ENCODE peak calls at places on chromosomes 7 and 10, in four cellular contexts. One of them, this sample, is unnamed. For H3K27me3, the result is how much of the 10 kb centered on the place peaks cover.

GRCh38 chr10:45376364-45376801 is 2.4 kb downstream of the ALOX5 start:
- DNase-seq in stomach: no peak
- DNase-seq in esophagus squamous epithelium: no peak
- DNase-seq in uterus: no peak
- DNase-seq in this sample: no peak

GRCh38 chr10:125692246-125692931 is 9.4 kb upstream of the TEX36 start:
- DNase-seq in stomach: no peak
- DNase-seq in esophagus squamous epithelium: no peak
- DNase-seq in uterus: no peak
- DNase-seq in this sample: no peak

GRCh38 chr10:59580257-59580863 is 129.3 kb downstream of the SLC16A9 start:
- DNase-seq in stomach: no peak
- DNase-seq in esophagus squamous epithelium: no peak
- DNase-seq in uterus: no peak
- DNase-seq in this sample: no peak

GRCh38 chr7:16078076-16078952 is 343.0 kb downstream of the CRPPA start:
- DNase-seq in stomach: no peak
- DNase-seq in esophagus squamous epithelium: no peak
- DNase-seq in uterus: no peak
- DNase-seq in this sample: peak

GRCh38 chr7:80151274-80151665 is 16.6 kb downstream of the GNAI1 start:
- DNase-seq in stomach: no peak
- DNase-seq in esophagus squamous epithelium: no peak
- DNase-seq in uterus: no peak
- DNase-seq in this sample: no peak

GRCh38 chr10:15897282-15897681 is 37.0 kb upstream of the MINDY3 start:
- DNase-seq in stomach: no peak
- DNase-seq in esophagus squamous epithelium: no peak
- DNase-seq in uterus: no peak
- DNase-seq in this sample: no peak

GRCh38 chr10:83917519-83918506 is 221.5 kb upstream of the GHITM start:
- DNase-seq in stomach: no peak
- DNase-seq in esophagus squamous epithelium: no peak
- DNase-seq in uterus: no peak
- DNase-seq in this sample: no peak

GRCh38 chr10:122044713-122045112 is 55.8 kb downstream of the TACC2 start:
- DNase-seq in stomach: no peak
- DNase-seq in esophagus squamous epithelium: no peak
- DNase-seq in uterus: peak
- DNase-seq in this sample: peak

GRCh38 chr10:89342219-89342966 is 14.6 kb downstream of the IFIT3 start:
- DNase-seq in stomach: no peak
- DNase-seq in esophagus squamous epithelium: no peak
- DNase-seq in uterus: peak
- DNase-seq in this sample: no peak

GRCh38 chr7:1940402-1940786 is 270.3 kb downstream of the ELFN1 start:
- DNase-seq in stomach: peak
- DNase-seq in esophagus squamous epithelium: peak
- DNase-seq in uterus: no peak
- DNase-seq in this sample: no peak

GRCh38 chr10:110780704-110781103 is 91.0 kb upstream of the PDCD4 start:
- DNase-seq in stomach: no peak
- DNase-seq in esophagus squamous epithelium: no peak
- DNase-seq in uterus: no peak
- DNase-seq in this sample: no peak

GRCh38 chr10:11180228-11180627 is 162.6 kb downstream of the CELF2 start:
- DNase-seq in stomach: peak
- DNase-seq in esophagus squamous epithelium: no peak
- DNase-seq in uterus: no peak
- DNase-seq in this sample: no peak

GRCh38 chr7:29652611-29653010 is 89.0 kb downstream of the PRR15 start:
- DNase-seq in stomach: no peak
- DNase-seq in esophagus squamous epithelium: no peak
- DNase-seq in uterus: no peak
- DNase-seq in this sample: no peak

GRCh38 chr10:68665841-68666240 is 55.2 kb upstream of the CCAR1 start:
- DNase-seq in stomach: no peak
- DNase-seq in esophagus squamous epithelium: no peak
- DNase-seq in uterus: no peak
- DNase-seq in this sample: no peak

GRCh38 chr10:91587710-91588638 is 44.9 kb downstream of the PPP1R3C start:
- DNase-seq in stomach: no peak
- DNase-seq in esophagus squamous epithelium: no peak
- DNase-seq in uterus: peak
- DNase-seq in this sample: no peak

GRCh38 chr7:139648941-139649425 is 125.5 kb downstream of the CLEC2L start:
- DNase-seq in stomach: peak
- DNase-seq in esophagus squamous epithelium: no peak
- DNase-seq in uterus: peak
- DNase-seq in this sample: no peak

GRCh38 chr7:40959955-40960354 is 742.9 kb downstream of the INHBA start:
- DNase-seq in stomach: no peak
- DNase-seq in esophagus squamous epithelium: no peak
- DNase-seq in uterus: no peak
- DNase-seq in this sample: no peak

GRCh38 chr10:75043256-75044121 is 68.0 kb upstream of the SAMD8 start:
- DNase-seq in stomach: no peak
- DNase-seq in esophagus squamous epithelium: no peak
- DNase-seq in uterus: no peak
- DNase-seq in this sample: no peak

GRCh38 chr10:48575901-48576300 is 29.0 kb downstream of the ARHGAP22 start:
- DNase-seq in stomach: no peak
- DNase-seq in esophagus squamous epithelium: no peak
- DNase-seq in uterus: no peak
- DNase-seq in this sample: no peak

GRCh38 chr10:48573045-48573444 is 31.8 kb downstream of the ARHGAP22 start:
- DNase-seq in stomach: no peak
- DNase-seq in esophagus squamous epithelium: no peak
- DNase-seq in uterus: no peak
- DNase-seq in this sample: no peak

GRCh38 chr10:48574322-48574796 is 30.5 kb downstream of the ARHGAP22 start:
- DNase-seq in stomach: no peak
- DNase-seq in esophagus squamous epithelium: no peak
- DNase-seq in uterus: no peak
- DNase-seq in this sample: no peak

GRCh38 chr10:48577158-48577557 is 27.7 kb downstream of the ARHGAP22 start:
- DNase-seq in stomach: no peak
- DNase-seq in esophagus squamous epithelium: no peak
- DNase-seq in uterus: no peak
- DNase-seq in this sample: no peak

GRCh38 chr10:48574817-48575380 is 30.0 kb downstream of the ARHGAP22 start:
- DNase-seq in stomach: no peak
- DNase-seq in esophagus squamous epithelium: no peak
- DNase-seq in uterus: no peak
- DNase-seq in this sample: no peak
- TF ChIP-seq CTCF in stomach: no peak
- TF ChIP-seq CTCF in esophagus squamous epithelium: no peak
- TF ChIP-seq CTCF in uterus: no peak
- TF ChIP-seq CTCF in this sample: no peak

GRCh38 chr10:5477948-5478693 is 21.2 kb downstream of the CALML5 start:
- DNase-seq in stomach: no peak
- DNase-seq in esophagus squamous epithelium: no peak
- DNase-seq in uterus: no peak
- DNase-seq in this sample: no peak

GRCh38 chr10:5480162-5480931 is 19.0 kb downstream of the CALML5 start:
- DNase-seq in stomach: no peak
- DNase-seq in esophagus squamous epithelium: no peak
- DNase-seq in uterus: no peak
- DNase-seq in this sample: no peak

GRCh38 chr10:5476918-5477525 is 22.3 kb downstream of the CALML5 start:
- DNase-seq in stomach: no peak
- DNase-seq in esophagus squamous epithelium: no peak
- DNase-seq in uterus: no peak
- DNase-seq in this sample: no peak

GRCh38 chr10:5479481-5480161 is 19.7 kb downstream of the CALML5 start:
- DNase-seq in stomach: no peak
- DNase-seq in esophagus squamous epithelium: no peak
- DNase-seq in uterus: no peak
- DNase-seq in this sample: no peak

GRCh38 chr10:5478694-5479305 is 20.6 kb downstream of the CALML5 start:
- DNase-seq in stomach: no peak
- DNase-seq in esophagus squamous epithelium: no peak
- DNase-seq in uterus: no peak
- DNase-seq in this sample: no peak
- TF ChIP-seq POLR2A in stomach: no peak
- TF ChIP-seq POLR2A in esophagus squamous epithelium: no peak
- TF ChIP-seq POLR2A in uterus: no peak
- TF ChIP-seq POLR2A in this sample: no peak

GRCh38 chr10:128519581-128519980 is 393.4 kb upstream of the MKI67 start:
- DNase-seq in stomach: no peak
- DNase-seq in esophagus squamous epithelium: no peak
- DNase-seq in uterus: no peak
- DNase-seq in this sample: no peak

GRCh38 chr10:128520191-128520815 is 394.1 kb upstream of the MKI67 start:
- DNase-seq in stomach: no peak
- DNase-seq in esophagus squamous epithelium: no peak
- DNase-seq in uterus: no peak
- DNase-seq in this sample: no peak

GRCh38 chr10:128516180-128516579 is 390.0 kb upstream of the MKI67 start:
- DNase-seq in stomach: no peak
- DNase-seq in esophagus squamous epithelium: no peak
- DNase-seq in uterus: no peak
- DNase-seq in this sample: no peak

GRCh38 chr10:128522551-128523289 is 396.5 kb upstream of the MKI67 start:
- DNase-seq in stomach: no peak
- DNase-seq in esophagus squamous epithelium: no peak
- DNase-seq in uterus: no peak
- DNase-seq in this sample: no peak

GRCh38 chr10:128518000-128518399 is 391.8 kb upstream of the MKI67 start:
- DNase-seq in stomach: no peak
- DNase-seq in esophagus squamous epithelium: no peak
- DNase-seq in uterus: no peak
- DNase-seq in this sample: no peak
- H3K27me3 ChIP-seq in stomach: under half
- H3K27me3 ChIP-seq in esophagus squamous epithelium: under half
- H3K27me3 ChIP-seq in uterus: under half
- H3K27me3 ChIP-seq in this sample: under half

DNA sequence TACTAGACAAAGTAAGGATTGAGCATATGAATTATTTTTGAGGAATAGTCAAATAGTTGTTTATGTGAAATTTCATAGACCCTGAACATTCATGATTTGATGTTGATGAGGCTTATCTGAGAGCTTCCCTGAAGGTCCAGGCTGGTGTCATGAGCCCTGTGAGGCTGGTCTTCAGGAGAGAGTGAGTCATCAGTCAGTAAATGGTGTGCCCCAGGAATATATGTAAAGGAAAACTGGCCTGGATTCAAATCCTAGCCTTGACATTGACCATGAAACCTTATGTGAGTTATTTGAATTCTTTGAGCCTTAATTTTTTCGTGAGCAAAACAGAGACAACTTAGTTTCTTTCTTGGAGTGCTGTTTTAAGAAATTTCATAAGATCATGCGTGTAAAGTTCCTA is 6.2 kb downstream of the TMEM236 start:
- DNase-seq in stomach: no peak
- DNase-seq in esophagus squamous epithelium: no peak
- DNase-seq in uterus: no peak
- DNase-seq in this sample: no peak
- TF ChIP-seq CTCF in stomach: no peak
- TF ChIP-seq CTCF in esophagus squamous epithelium: no peak
- TF ChIP-seq CTCF in uterus: no peak
- TF ChIP-seq CTCF in this sample: no peak

GRCh38 chr10:4661572-4662255 is 164.3 kb upstream of the AKR1E2 start:
- DNase-seq in stomach: peak
- DNase-seq in esophagus squamous epithelium: no peak
- DNase-seq in uterus: peak
- DNase-seq in this sample: peak

GRCh38 chr10:4662576-4663161 is 163.3 kb upstream of the AKR1E2 start:
- DNase-seq in stomach: no peak
- DNase-seq in esophagus squamous epithelium: no peak
- DNase-seq in uterus: no peak
- DNase-seq in this sample: no peak

GRCh38 chr10:4658777-4659176 is 167.2 kb upstream of the AKR1E2 start:
- DNase-seq in stomach: no peak
- DNase-seq in esophagus squamous epithelium: no peak
- DNase-seq in uterus: no peak
- DNase-seq in this sample: no peak

GRCh38 chr10:4663162-4663992 is 162.6 kb upstream of the AKR1E2 start:
- DNase-seq in stomach: peak
- DNase-seq in esophagus squamous epithelium: no peak
- DNase-seq in uterus: peak
- DNase-seq in this sample: peak
- TF ChIP-seq POLR2A in stomach: no peak
- TF ChIP-seq POLR2A in esophagus squamous epithelium: no peak
- TF ChIP-seq POLR2A in uterus: peak
- TF ChIP-seq POLR2A in this sample: peak

DNA sequence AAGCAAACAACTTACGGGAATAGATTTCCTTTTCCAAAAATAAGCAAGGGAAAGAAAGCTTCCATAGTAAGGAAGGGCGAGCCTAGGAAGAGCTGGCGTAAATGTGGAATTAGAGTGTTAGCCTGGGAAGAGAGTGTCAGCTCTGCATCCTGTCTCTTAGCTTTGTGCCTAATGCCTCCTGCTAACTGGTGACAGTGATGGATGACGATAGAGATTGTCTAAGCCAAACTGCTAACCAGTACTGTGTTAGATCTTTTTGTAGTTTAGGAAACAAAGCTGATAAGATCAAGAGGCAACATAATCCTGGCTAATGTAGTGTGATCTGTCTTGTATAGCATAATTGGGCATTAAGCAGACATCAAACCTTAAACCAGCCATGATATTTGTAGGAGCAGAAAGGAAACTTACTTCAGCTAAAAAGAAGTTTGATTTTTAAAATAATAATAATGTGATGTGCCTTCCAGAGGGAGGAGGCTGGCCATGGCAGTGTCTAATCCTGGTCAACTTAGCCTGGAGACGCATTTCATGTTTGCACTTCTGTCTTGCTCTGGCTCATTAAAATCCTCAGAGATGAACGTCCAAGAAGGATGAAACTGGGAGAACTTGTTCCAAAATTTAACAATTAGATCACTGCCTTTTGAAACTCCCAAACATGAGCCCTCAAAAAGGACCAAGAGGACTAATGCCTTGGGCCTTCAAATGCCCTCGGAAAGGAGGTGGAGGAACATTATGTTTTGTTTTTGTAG is 85.1 kb downstream of the FAM204A start:
- DNase-seq in stomach: no peak
- DNase-seq in esophagus squamous epithelium: no peak
- DNase-seq in uterus: no peak
- DNase-seq in this sample: peak
- H3K27me3 ChIP-seq in stomach: under half
- H3K27me3 ChIP-seq in esophagus squamous epithelium: under half
- H3K27me3 ChIP-seq in uterus: under half
- H3K27me3 ChIP-seq in this sample: under half

DNA sequence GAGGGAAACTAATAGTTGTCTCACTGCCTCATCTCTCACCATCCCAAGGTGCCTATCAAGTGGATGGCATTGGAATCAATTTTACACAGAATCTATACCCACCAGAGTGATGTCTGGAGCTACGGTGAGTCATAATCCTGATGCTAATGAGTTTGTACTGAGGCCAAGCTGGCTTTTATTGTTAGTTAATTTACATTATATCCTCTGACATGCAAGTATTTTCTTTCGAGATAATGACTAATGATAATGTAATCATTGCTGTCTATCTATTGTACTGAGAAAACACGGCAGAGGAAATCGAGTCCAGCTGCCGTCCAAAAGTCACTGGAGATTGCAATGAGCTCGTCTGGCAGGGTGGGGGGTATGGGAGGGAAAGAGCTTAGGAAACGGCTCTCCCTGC is 172.4 kb upstream of the LANCL2 start:
- DNase-seq in stomach: no peak
- DNase-seq in esophagus squamous epithelium: no peak
- DNase-seq in uterus: no peak
- DNase-seq in this sample: no peak
- TF ChIP-seq CTCF in stomach: no peak
- TF ChIP-seq CTCF in esophagus squamous epithelium: no peak
- TF ChIP-seq CTCF in uterus: no peak
- TF ChIP-seq CTCF in this sample: no peak